ENCODE peak calls at places on chromosomes 16 and 17, in ten cellular contexts. Z, Q, B, P, J, S, L, Y, D and F are unnamed samples.

GRCh38 chr17:34720760-34721159 is 141.4 kb downstream of the TMEM132E start:
- DNase-seq in Z (no peak), Q (no peak), B (no peak), P (no peak), J (no peak), S (no peak), L (no peak), Y (no peak), D (no peak), F (no peak)

GRCh38 chr16:21150375-21151001 is at the start of gene DNAH3:
- DNase-seq in Z (no peak), Q (peak; percentile 42), B (no peak), P (no peak), J (peak; percentile 21), S (no peak), L (no peak), Y (no peak), D (no peak), F (peak; percentile 85)

GRCh38 chr17:44326867-44327444 is 2.3 kb upstream of the SLC25A39 start:
- DNase-seq in Z (peak; percentile 99), Q (peak; percentile 98), B (peak; percentile 76), P (peak; percentile 98), J (peak; percentile 98), S (peak; percentile 99), L (peak; percentile 100), Y (peak; percentile 96), D (peak; percentile 98), F (peak; percentile 99)

GRCh38 chr16:58128721-58129096 is 472 bp downstream of the CFAP20 start:
- DNase-seq in Z (no peak), Q (peak; percentile 21), B (peak; percentile 32), P (no peak), J (no peak), S (peak; percentile 54), L (peak; percentile 77), Y (peak; percentile 35), D (no peak), F (peak; percentile 79)

GRCh38 chr16:5900046-5900445 is 802.5 kb upstream of the EEF2KMT start:
- DNase-seq in Z (no peak), Q (no peak), B (no peak), P (no peak), J (no peak), S (no peak), L (no peak), Y (no peak), D (no peak), F (no peak)

GRCh38 chr17:83196088-83196765 is 116.8 kb downstream of the METRNL start:
- DNase-seq in Z (peak; percentile 68), Q (peak; percentile 3), B (no peak), P (peak; percentile 88), J (no peak), S (no peak), L (no peak), Y (peak; percentile 3), D (peak; percentile 82), F (peak; percentile 63)

GRCh38 chr17:80944326-80944725 is 47.3 kb upstream of the CHMP6 start:
- DNase-seq in Z (peak; percentile 33), Q (no peak), B (no peak), P (no peak), J (no peak), S (no peak), L (no peak), Y (no peak), D (no peak), F (peak; percentile 32)

GRCh38 chr16:84795338-84796053 is 24.3 kb upstream of the CRISPLD2 start:
- DNase-seq in Z (peak; percentile 48), Q (peak; percentile 45), B (no peak), P (peak; percentile 94), J (no peak), S (no peak), L (no peak), Y (no peak), D (peak; percentile 84), F (peak; percentile 89)

GRCh38 chr17:14784997-14785696 is 480.0 kb downstream of the PMP22 start:
- DNase-seq in Z (peak; percentile 72), Q (peak; percentile 12), B (no peak), P (no peak), J (no peak), S (peak; percentile 70), L (peak; percentile 85), Y (no peak), D (no peak), F (no peak)
- TF ChIP-seq CTCF in Z (no peak), Q (no peak), B (peak; percentile 45), P (no peak), J (no peak), S (peak; percentile 49), L (peak; percentile 72), Y (no peak), D (no peak), F (peak; percentile 24)

GRCh38 chr17:50146230-50146926 is 4.1 kb downstream of the PPP1R9B start:
- DNase-seq in Z (no peak), Q (peak; percentile 49), B (no peak), P (no peak), J (no peak), S (no peak), L (no peak), Y (no peak), D (no peak), F (no peak)
- TF ChIP-seq CTCF in Z (no peak), Q (no peak), B (no peak), P (peak; percentile 6), J (no peak), S (no peak), L (peak; percentile 23), Y (peak; percentile 13), D (no peak), F (no peak)

GRCh38 chr16:16027728-16028310 is 78.4 kb downstream of the ABCC1 start:
- DNase-seq in Z (no peak), Q (no peak), B (no peak), P (no peak), J (no peak), S (no peak), L (no peak), Y (no peak), D (no peak), F (no peak)

GRCh38 chr16:16030449-16030848 is 81.0 kb downstream of the ABCC1 start:
- DNase-seq in Z (no peak), Q (no peak), B (no peak), P (no peak), J (no peak), S (no peak), L (no peak), Y (no peak), D (no peak), F (no peak)

GRCh38 chr16:16031401-16031800 is 82.0 kb downstream of the ABCC1 start:
- DNase-seq in Z (no peak), Q (no peak), B (no peak), P (no peak), J (no peak), S (no peak), L (no peak), Y (no peak), D (no peak), F (no peak)

GRCh38 chr16:16029431-16030011 is 80.1 kb downstream of the ABCC1 start:
- DNase-seq in Z (no peak), Q (no peak), B (no peak), P (peak; percentile 24), J (no peak), S (no peak), L (no peak), Y (no peak), D (no peak), F (no peak)

DNA sequence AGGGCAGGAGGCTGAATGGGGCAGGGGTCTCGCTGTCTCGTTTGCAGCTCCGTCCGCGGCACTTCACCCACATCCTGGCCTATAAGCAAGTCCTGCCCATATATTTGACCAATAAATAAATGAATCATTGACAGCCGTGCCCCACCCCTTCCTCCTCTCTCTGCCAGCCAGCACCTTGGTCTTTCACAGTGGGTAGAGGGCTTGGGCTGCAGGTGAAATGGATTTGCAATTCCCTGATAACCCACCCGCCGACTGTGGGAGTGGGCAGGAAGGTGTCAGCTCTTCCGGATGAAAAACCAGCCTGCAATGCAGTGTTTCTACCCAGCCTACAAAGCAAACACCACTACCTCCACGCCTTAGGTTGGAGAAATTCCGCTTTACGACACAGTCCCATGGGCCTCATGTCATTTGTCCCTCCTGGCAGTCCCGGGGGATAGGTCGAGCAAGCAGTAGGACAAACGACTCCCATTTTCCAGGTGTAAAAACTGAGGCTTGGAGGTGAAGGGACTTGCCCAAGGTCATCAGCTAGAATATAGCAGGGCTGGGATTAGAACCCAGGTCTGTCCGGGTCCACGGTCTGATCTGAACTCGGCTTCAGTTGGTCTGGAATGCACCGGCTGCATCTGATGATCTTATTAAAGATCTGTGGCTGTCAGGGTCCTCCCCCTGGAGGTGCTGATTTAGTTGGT is 79.0 kb downstream of the ABCC1 start:
- DNase-seq in Z (no peak), Q (no peak), B (no peak), P (no peak), J (no peak), S (no peak), L (no peak), Y (no peak), D (no peak), F (no peak)
- TF ChIP-seq CTCF in Z (no peak), Q (no peak), B (no peak), P (no peak), J (no peak), S (no peak), L (no peak), Y (no peak), D (no peak), F (no peak)

GRCh38 chr16:83066881-83067280 is 440.1 kb downstream of the CDH13 start:
- DNase-seq in Z (no peak), Q (no peak), B (no peak), P (no peak), J (no peak), S (no peak), L (no peak), Y (no peak), D (no peak), F (no peak)

GRCh38 chr16:83066011-83066410 is 439.2 kb downstream of the CDH13 start:
- DNase-seq in Z (no peak), Q (no peak), B (no peak), P (no peak), J (no peak), S (no peak), L (no peak), Y (no peak), D (no peak), F (no peak)

GRCh38 chr16:83070416-83071199 is 443.8 kb downstream of the CDH13 start:
- DNase-seq in Z (no peak), Q (no peak), B (no peak), P (no peak), J (no peak), S (no peak), L (no peak), Y (no peak), D (no peak), F (no peak)

DNA sequence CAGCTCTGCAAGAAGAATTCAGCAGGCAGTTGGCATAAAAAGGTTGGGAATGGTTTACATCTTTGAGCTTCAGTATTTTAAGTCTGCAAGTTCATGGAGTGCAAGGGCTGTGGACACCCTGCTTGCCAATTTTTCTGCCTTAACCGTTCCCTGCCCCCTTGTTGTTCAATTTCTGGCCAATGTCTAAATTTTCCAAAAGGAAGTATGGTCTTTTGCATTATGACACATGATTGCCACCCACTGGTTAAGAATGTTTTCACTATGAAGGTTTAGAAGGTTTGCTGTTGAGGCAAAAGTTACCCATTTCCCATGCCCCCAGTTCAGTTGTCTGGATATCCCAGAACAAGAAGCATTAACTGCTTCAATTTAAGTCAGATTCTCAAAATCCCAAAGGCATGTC is 441.9 kb downstream of the CDH13 start:
- DNase-seq in Z (no peak), Q (no peak), B (no peak), P (peak; percentile 50), J (no peak), S (no peak), L (no peak), Y (no peak), D (no peak), F (no peak)
- TF ChIP-seq CTCF in Z (peak; percentile 17), Q (no peak), B (no peak), P (peak; percentile 47), J (no peak), S (no peak), L (no peak), Y (no peak), D (no peak), F (peak; percentile 28)